ENCODE peak calls at places on chromosomes 16 and 17, in six cellular contexts. X is ELR, Q is left ventricle myocardium inferior, B is SHP77 treated with DMSO at 0.1 percent for 48 hours, C is colonic mucosa, M is fibroblast of pulmonary artery. J is an unnamed sample.

GRCh38 chr16:46857261-46857962 is 26.4 kb upstream of the C16orf87 start:
- DNase-seq in X (peak), B (peak), Q (no peak), M (peak), C (peak), J (no peak)

GRCh38 chr16:25007284-25007984 is 7.7 kb downstream of the ARHGAP17 start:
- DNase-seq in M (peak), C (no peak), X (peak), B (no peak), Q (no peak), J (no peak)

GRCh38 chr17:419073-419735 is 66.6 kb upstream of the RPH3AL start:
- DNase-seq in M (no peak), C (no peak), B (no peak), Q (no peak), X (no peak), J (no peak)

GRCh38 chr16:49165025-49165424 is 116.6 kb downstream of the CBLN1 start:
- DNase-seq in Q (no peak), X (no peak), B (no peak), M (no peak), C (no peak), J (no peak)

GRCh38 chr16:24986512-24987303 is 28.5 kb downstream of the ARHGAP17 start:
- DNase-seq in X (peak), C (no peak), Q (peak), M (peak), B (no peak), J (peak)

GRCh38 chr17:35046740-35047283 is 16.7 kb downstream of the RFFL start:
- DNase-seq in C (no peak), Q (no peak), B (no peak), M (peak), X (no peak), J (no peak)

GRCh38 chr17:67289174-67289876 is 44.3 kb upstream of the HELZ start:
- DNase-seq in M (peak), X (peak), Q (peak), C (peak), B (peak), J (no peak)

GRCh38 chr17:38601539-38602351 is 4.0 kb downstream of the SRCIN1 start:
- DNase-seq in X (no peak), Q (no peak), M (no peak), B (no peak), C (peak), J (no peak)

GRCh38 chr17:20133552-20133951 is 124.4 kb downstream of the SPECC1 start:
- DNase-seq in X (no peak), M (no peak), C (no peak), B (no peak), Q (no peak), J (no peak)

GRCh38 chr17:45825792-45826191 is 18.9 kb upstream of the SPPL2C start:
- DNase-seq in M (no peak), B (no peak), C (no peak), X (no peak), Q (no peak), J (no peak)

GRCh38 chr16:57640612-57641011 is 12.2 kb downstream of the ADGRG1 start:
- DNase-seq in Q (no peak), B (no peak), M (no peak), C (no peak), X (no peak), J (no peak)

GRCh38 chr17:28177351-28177750 is 134.9 kb downstream of the NLK start:
- DNase-seq in M (no peak), Q (no peak), X (no peak), C (no peak), B (no peak), J (no peak)

GRCh38 chr17:80063815-80064585 is 27.6 kb downstream of the CCDC40 start:
- DNase-seq in Q (no peak), X (peak), B (no peak), M (peak), C (peak), J (peak)

GRCh38 chr17:1627219-1627986 is 1.2 kb downstream of the SLC43A2 start:
- DNase-seq in B (no peak), X (no peak), M (no peak), C (no peak), Q (no peak), J (no peak)

GRCh38 chr17:57953219-57953618 is 2.0 kb downstream of the CUEDC1 start:
- DNase-seq in B (no peak), X (no peak), Q (no peak), C (no peak), M (no peak), J (no peak)

GRCh38 chr17:2395258-2396170 is 5.3 kb downstream of the MNT start:
- DNase-seq in Q (no peak), C (peak), X (peak), B (no peak), M (peak), J (no peak)

GRCh38 chr16:20879175-20880053 is 20.7 kb downstream of the DCUN1D3 start:
- DNase-seq in X (peak), M (peak), C (no peak), B (no peak), Q (no peak), J (no peak)

GRCh38 chr17:17205368-17206148 is 575 bp downstream of the PLD6 start:
- DNase-seq in X (peak), M (no peak), C (peak), B (peak), Q (peak), J (no peak)

GRCh38 chr17:9893606-9894005 is 11.5 kb downstream of the RCVRN start:
- DNase-seq in M (peak), C (no peak), B (no peak), X (peak), Q (no peak), J (peak)

J was measured in SJSA1.